ENCODE peak calls at places on chromosomes 4 and X, in nine cellular contexts. G is tibial nerve; R is ovary; P is uterus; E is left ventricle myocardium superior; U is H54; B is ascending aorta; S is endothelial cell; N is central memory CD4-positive, alpha-beta T cell. J is an unnamed sample.
A peak's percentile ranks its signal among the peaks of the same experiment; 100 is the strongest.

GRCh38 chr4:109816082-109816442 is 500 bp downstream of the GAR1 start:
- DNase-seq in G (no peak), R (peak; percentile 41), P (no peak), E (no peak), U (no peak), B (no peak), S (peak; percentile 18), N (peak; percentile 54), J (no peak)

GRCh38 chrX:108091266-108091877 is at the start of the genes ATG4A and PSMD10:
- DNase-seq in G (peak; percentile 80), R (peak; percentile 90), P (peak; percentile 92), E (peak; percentile 93), U (peak; percentile 51), B (peak; percentile 96), S (peak; percentile 82), N (peak; percentile 89), J (peak; percentile 94)

GRCh38 chr4:184384056-184384809 is 90.1 kb downstream of the IRF2 start:
- DNase-seq in G (no peak), R (no peak), P (peak; percentile 42), E (no peak), U (peak; percentile 10), B (peak; percentile 69), S (no peak), N (no peak), J (no peak)

GRCh38 chrX:53714580-53715335 is 28.2 kb upstream of the HUWE1 start:
- DNase-seq in G (no peak), R (no peak), P (no peak), E (no peak), U (no peak), B (no peak), S (no peak), N (peak; percentile 70), J (no peak)

GRCh38 chr4:74793757-74794340 is 474 bp downstream of the BTC start:
- DNase-seq in G (no peak), R (peak; percentile 56), P (peak; percentile 21), E (peak; percentile 32), U (peak; percentile 4), B (peak; percentile 72), S (peak; percentile 65), N (no peak), J (peak; percentile 29)

GRCh38 chrX:136812286-136812685 is 31.6 kb upstream of the ARHGEF6 start:
- DNase-seq in G (no peak), R (no peak), P (no peak), E (no peak), U (no peak), B (no peak), S (no peak), N (no peak), J (no peak)

GRCh38 chrX:155889328-155889727 is 8.2 kb downstream of the VAMP7 start:
- DNase-seq in G (no peak), R (no peak), P (no peak), E (no peak), U (no peak), B (no peak), S (no peak), N (no peak), J (no peak)

GRCh38 chrX:154714925-154715324 is 36.0 kb downstream of the GAB3 start:
- DNase-seq in G (no peak), R (no peak), P (peak; percentile 36), E (no peak), U (no peak), B (no peak), S (peak; percentile 50), N (peak; percentile 51), J (no peak)

GRCh38 chrX:107768051-107768450 is 7.5 kb downstream of the TSC22D3 start:
- DNase-seq in G (no peak), R (no peak), P (no peak), E (no peak), U (no peak), B (no peak), S (no peak), N (no peak), J (no peak)

GRCh38 chrX:72046447-72046846 is 85.3 kb downstream of the RTL5 start:
- DNase-seq in G (no peak), R (no peak), P (no peak), E (no peak), U (no peak), B (peak; percentile 52), S (no peak), N (peak; percentile 29), J (no peak)

GRCh38 chr4:80114732-80115265 is 41.8 kb upstream of the ANTXR2 start:
- DNase-seq in G (no peak), R (no peak), P (no peak), E (no peak), U (no peak), B (no peak), S (no peak), N (no peak), J (no peak)

GRCh38 chrX:119708936-119709335 is 16.0 kb upstream of the SEPTIN6 start:
- DNase-seq in G (no peak), R (no peak), P (no peak), E (no peak), U (no peak), B (no peak), S (no peak), N (no peak), J (no peak)

GRCh38 chrX:12421918-12422317 is 283.6 kb downstream of the FRMPD4 start:
- DNase-seq in G (no peak), R (no peak), P (no peak), E (no peak), U (no peak), B (no peak), S (no peak), N (no peak), J (no peak)

GRCh38 chr4:41795796-41796195 is 47.3 kb upstream of the PHOX2B start:
- DNase-seq in G (no peak), R (no peak), P (no peak), E (no peak), U (no peak), B (no peak), S (no peak), N (no peak), J (no peak)

GRCh38 chr4:178395798-178396197 is 953.6 kb upstream of the AGA start:
- DNase-seq in G (no peak), R (no peak), P (no peak), E (no peak), U (no peak), B (no peak), S (no peak), N (no peak), J (no peak)

GRCh38 chrX:138485224-138485623 is 226.3 kb downstream of the FGF13 start:
- DNase-seq in G (no peak), R (no peak), P (no peak), E (no peak), U (no peak), B (no peak), S (no peak), N (no peak), J (no peak)

GRCh38 chrX:107626481-107626880 is 1.8 kb upstream of the PRPS1 start:
- DNase-seq in G (no peak), R (no peak), P (no peak), E (no peak), U (no peak), B (no peak), S (no peak), N (no peak), J (no peak)

GRCh38 chr4:83267121-83267834 is 17.3 kb downstream of the COQ2 start:
- DNase-seq in G (peak; percentile 24), R (no peak), P (no peak), E (no peak), U (no peak), B (peak; percentile 82), S (no peak), N (no peak), J (no peak)

GRCh38 chr4:169720529-169720928 is 37.2 kb downstream of the HPF1 start:
- DNase-seq in G (no peak), R (no peak), P (no peak), E (no peak), U (no peak), B (no peak), S (no peak), N (no peak), J (no peak)

GRCh38 chrX:71181558-71181909 is 36.9 kb downstream of the NLGN3 start:
- DNase-seq in G (no peak), R (peak; percentile 47), P (no peak), E (no peak), U (no peak), B (no peak), S (peak; percentile 9), N (no peak), J (no peak)

GRCh38 chr4:68724426-68724825 is 54.0 kb upstream of the UGT2B15 start:
- DNase-seq in G (no peak), R (no peak), P (no peak), E (no peak), U (no peak), B (no peak), S (no peak), N (no peak), J (no peak)

GRCh38 chr4:113674251-113674650 is 87.3 kb downstream of the CAMK2D start:
- DNase-seq in G (no peak), R (no peak), P (no peak), E (no peak), U (no peak), B (no peak), S (no peak), N (no peak), J (no peak)

GRCh38 chr4:145937021-145937861 is 1.4 kb downstream of the ZNF827 start:
- DNase-seq in G (peak; percentile 22), R (peak; percentile 80), P (peak; percentile 74), E (peak; percentile 77), U (no peak), B (peak; percentile 73), S (peak; percentile 63), N (peak; percentile 33), J (peak; percentile 71)

GRCh38 chrX:10190367-10190766 is 33.6 kb downstream of the CLCN4 start:
- DNase-seq in G (no peak), R (no peak), P (peak; percentile 52), E (no peak), U (no peak), B (peak; percentile 77), S (no peak), N (no peak), J (peak; percentile 39)

GRCh38 chrX:131289527-131289926 is 421 bp upstream of the IGSF1 start:
- DNase-seq in G (no peak), R (no peak), P (no peak), E (no peak), U (no peak), B (no peak), S (no peak), N (no peak), J (no peak)

GRCh38 chrX:140123446-140123845 is 158.1 kb upstream of the CXorf66 start:
- DNase-seq in G (no peak), R (no peak), P (no peak), E (no peak), U (no peak), B (no peak), S (peak; percentile 16), N (no peak), J (no peak)

GRCh38 chr4:142314686-142315085 is 531.4 kb downstream of the INPP4B start:
- DNase-seq in G (no peak), R (no peak), P (no peak), E (no peak), U (no peak), B (no peak), S (no peak), N (no peak), J (no peak)

GRCh38 chrX:137563681-137564651 is 2.0 kb upstream of the ZIC3 start:
- DNase-seq in G (no peak), R (no peak), P (no peak), E (no peak), U (no peak), B (no peak), S (no peak), N (no peak), J (no peak)

GRCh38 chr4:186999676-187000075 is 276.0 kb upstream of the FAT1 start:
- DNase-seq in G (no peak), R (no peak), P (no peak), E (no peak), U (no peak), B (no peak), S (no peak), N (no peak), J (no peak)

GRCh38 chrX:65203545-65203944 is 227.3 kb upstream of the ZC4H2 start:
- DNase-seq in G (no peak), R (no peak), P (no peak), E (no peak), U (no peak), B (no peak), S (no peak), N (no peak), J (no peak)

GRCh38 chr4:166091914-166092510 is 219.0 kb downstream of the TLL1 start:
- DNase-seq in G (no peak), R (no peak), P (no peak), E (no peak), U (no peak), B (no peak), S (no peak), N (no peak), J (no peak)

J was measured in heart left ventricle.